ENCODE peak calls at places on chromosomes 11 and 22, in five cellular contexts. B is colonic mucosa, O is BE2C, C is MM.1S, X is AG10803. A is an unnamed sample.

GRCh38 chr11:69999721-70000120 is 78.4 kb upstream of the ANO1 start:
- DNase-seq in B (no peak), O (no peak), C (no peak), X (no peak), A (no peak)

GRCh38 chr11:128472128-128473110 is 114.9 kb downstream of the ETS1 start:
- DNase-seq in B (no peak), O (no peak), C (peak; percentile 60), X (no peak), A (peak; percentile 56)

GRCh38 chr11:96781082-96781481 is 391.3 kb downstream of the JRKL start:
- DNase-seq in B (no peak), O (no peak), C (no peak), X (no peak), A (no peak)

GRCh38 chr22:23237201-23237798 is 57.0 kb downstream of the BCR start:
- DNase-seq in B (no peak), O (peak; percentile 50), C (peak; percentile 41), X (no peak), A (no peak)

GRCh38 chr11:73759520-73760065 is 1.3 kb downstream of the RAB6A start:
- DNase-seq in B (no peak), O (no peak), C (no peak), X (peak; percentile 44), A (no peak)

GRCh38 chr22:36467946-36468345 is 13.5 kb downstream of the TXN2 start:
- DNase-seq in B (no peak), O (no peak), C (peak; percentile 64), X (peak; percentile 93), A (no peak)

GRCh38 chr11:10398525-10398924 is 56.5 kb upstream of the AMPD3 start:
- DNase-seq in B (no peak), O (no peak), C (no peak), X (no peak), A (no peak)

GRCh38 chr11:70482529-70482917 is 84.2 kb downstream of the CTTN start:
- DNase-seq in B (no peak), O (no peak), C (no peak), X (no peak), A (no peak)

GRCh38 chr11:119635041-119635745 is 93.8 kb downstream of the NECTIN1 start:
- DNase-seq in B (no peak), O (no peak), C (no peak), X (no peak), A (no peak)

GRCh38 chr11:86069408-86070086 is 663 bp upstream of the PICALM start:
- DNase-seq in B (peak; percentile 43), O (no peak), C (no peak), X (peak; percentile 97), A (peak; percentile 52)

GRCh38 chr11:117950999-117951961 is 22.1 kb upstream of the TMPRSS13 start:
- DNase-seq in B (no peak), O (no peak), C (no peak), X (no peak), A (peak; percentile 24)

GRCh38 chr11:116446542-116446941 is 326.2 kb downstream of the BUD13 start:
- DNase-seq in B (no peak), O (no peak), C (no peak), X (no peak), A (no peak)

GRCh38 chr22:43923631-43924548 is at the start of gene PNPLA3:
- DNase-seq in B (peak; percentile 93), O (peak; percentile 99), C (no peak), X (peak; percentile 80), A (peak; percentile 92)
- TF ChIP-seq CTCF in B (no peak), O (no peak), C (no peak), X (peak; percentile 24), A (no peak)

DNA sequence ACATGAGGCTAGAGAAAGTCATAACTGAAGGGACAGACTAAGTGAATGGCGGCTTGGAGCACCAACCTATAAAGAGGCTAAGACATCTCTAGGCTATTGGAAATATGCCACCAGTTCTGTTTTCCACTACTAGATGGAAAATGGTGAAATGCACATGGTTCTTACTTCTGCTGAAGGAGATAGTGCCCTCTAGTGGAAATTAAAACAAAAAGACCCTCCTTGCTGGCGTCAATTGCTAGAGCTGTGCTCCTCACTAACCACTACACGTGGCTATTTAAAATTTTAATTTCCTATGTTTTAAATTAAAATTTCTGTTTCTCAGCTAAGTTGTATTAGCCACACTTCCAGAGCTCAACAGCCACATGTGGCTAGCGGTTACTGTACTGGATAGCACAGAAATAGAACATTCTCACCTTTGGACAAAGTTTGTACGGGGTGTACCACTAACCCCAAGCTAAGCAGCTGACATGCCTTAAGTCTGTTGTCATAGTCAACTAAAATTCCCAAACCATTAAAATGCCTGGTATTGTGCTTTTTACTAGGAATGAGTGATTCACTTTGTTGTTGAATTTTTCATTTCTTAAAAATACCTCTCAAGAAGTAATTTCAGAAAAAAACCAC is 34.1 kb upstream of the CALCA start:
- DNase-seq in B (no peak), O (no peak), C (peak; percentile 58), X (peak; percentile 48), A (peak; percentile 18)
- TF ChIP-seq CTCF in B (peak; percentile 32), O (peak; percentile 52), C (peak; percentile 65), X (peak; percentile 50), A (no peak)

GRCh38 chr11:1454576-1454975 is 32.0 kb downstream of the MOB2 start:
- DNase-seq in B (no peak), O (no peak), C (no peak), X (no peak), A (no peak)

GRCh38 chr11:1451781-1452470 is 34.7 kb downstream of the MOB2 start:
- DNase-seq in B (no peak), O (no peak), C (no peak), X (no peak), A (no peak)

GRCh38 chr11:1452744-1453143 is 33.8 kb downstream of the MOB2 start:
- DNase-seq in B (no peak), O (no peak), C (no peak), X (no peak), A (no peak)

GRCh38 chr11:1455032-1455762 is 31.4 kb downstream of the MOB2 start:
- DNase-seq in B (no peak), O (no peak), C (no peak), X (no peak), A (no peak)

DNA sequence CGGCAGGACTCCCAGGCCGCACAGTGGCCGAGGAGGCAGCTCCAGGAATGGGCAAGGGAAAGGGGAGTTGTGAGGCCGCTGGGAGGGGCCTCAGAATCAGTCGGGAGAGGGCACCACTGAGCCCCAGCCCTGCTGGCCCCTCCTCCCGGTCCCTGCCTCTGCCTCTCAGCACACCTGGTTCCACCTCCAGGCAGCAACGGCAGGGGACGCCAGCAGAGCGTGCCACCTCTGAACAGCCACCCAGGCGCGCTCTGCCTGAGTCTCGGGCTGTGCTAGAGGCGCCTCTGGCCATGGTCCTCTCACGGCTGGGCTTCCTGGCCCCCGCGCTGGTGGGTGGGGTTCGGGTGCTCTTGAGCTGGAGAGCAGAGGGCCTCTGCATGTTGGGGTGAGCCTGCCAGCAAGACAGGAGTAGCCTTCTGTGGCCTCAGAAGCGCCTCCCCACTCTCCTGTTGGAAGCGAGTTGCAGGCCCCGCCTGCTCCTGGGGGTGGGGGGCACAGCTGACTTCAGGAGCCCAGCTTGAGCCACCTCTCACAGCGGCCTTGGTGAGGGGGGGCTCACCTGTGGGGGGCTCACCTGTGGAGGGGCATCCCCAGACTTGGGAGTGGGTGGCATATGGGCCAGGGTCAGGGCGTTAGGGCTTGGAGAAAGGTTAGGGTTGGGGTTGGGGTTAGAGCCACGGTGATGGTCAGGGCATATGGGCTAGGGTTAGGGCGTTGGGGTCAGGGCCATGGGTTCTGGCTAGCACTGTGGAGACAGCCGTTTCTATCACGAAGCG is 32.8 kb downstream of the MOB2 start:
- DNase-seq in B (peak; percentile 69), O (no peak), C (peak; percentile 39), X (no peak), A (peak; percentile 87)
- TF ChIP-seq CTCF in B (no peak), O (no peak), C (peak; percentile 52), X (no peak), A (peak; percentile 35)

GRCh38 chr11:1573077-1573846 is 1.2 kb upstream of the DUSP8 start:
- DNase-seq in B (peak; percentile 67), O (no peak), C (no peak), X (no peak), A (peak; percentile 24)

GRCh38 chr11:1573847-1574255 is 1.8 kb upstream of the DUSP8 start:
- DNase-seq in B (no peak), O (no peak), C (no peak), X (no peak), A (peak; percentile 41)

GRCh38 chr11:1572200-1573076 is at the start of gene DUSP8:
- DNase-seq in B (peak; percentile 94), O (peak; percentile 87), C (peak; percentile 71), X (peak; percentile 67), A (peak; percentile 97)

GRCh38 chr11:1576825-1577224 is 4.8 kb upstream of the DUSP8 start:
- DNase-seq in B (no peak), O (no peak), C (no peak), X (no peak), A (no peak)

GRCh38 chr11:1574256-1575242 is 2.5 kb upstream of the DUSP8 start:
- DNase-seq in B (peak; percentile 82), O (peak; percentile 44), C (peak; percentile 58), X (peak; percentile 37), A (peak; percentile 82)
- TF ChIP-seq CTCF in B (peak; percentile 60), O (peak; percentile 48), C (peak; percentile 54), X (peak; percentile 50), A (peak; percentile 97)

DNA sequence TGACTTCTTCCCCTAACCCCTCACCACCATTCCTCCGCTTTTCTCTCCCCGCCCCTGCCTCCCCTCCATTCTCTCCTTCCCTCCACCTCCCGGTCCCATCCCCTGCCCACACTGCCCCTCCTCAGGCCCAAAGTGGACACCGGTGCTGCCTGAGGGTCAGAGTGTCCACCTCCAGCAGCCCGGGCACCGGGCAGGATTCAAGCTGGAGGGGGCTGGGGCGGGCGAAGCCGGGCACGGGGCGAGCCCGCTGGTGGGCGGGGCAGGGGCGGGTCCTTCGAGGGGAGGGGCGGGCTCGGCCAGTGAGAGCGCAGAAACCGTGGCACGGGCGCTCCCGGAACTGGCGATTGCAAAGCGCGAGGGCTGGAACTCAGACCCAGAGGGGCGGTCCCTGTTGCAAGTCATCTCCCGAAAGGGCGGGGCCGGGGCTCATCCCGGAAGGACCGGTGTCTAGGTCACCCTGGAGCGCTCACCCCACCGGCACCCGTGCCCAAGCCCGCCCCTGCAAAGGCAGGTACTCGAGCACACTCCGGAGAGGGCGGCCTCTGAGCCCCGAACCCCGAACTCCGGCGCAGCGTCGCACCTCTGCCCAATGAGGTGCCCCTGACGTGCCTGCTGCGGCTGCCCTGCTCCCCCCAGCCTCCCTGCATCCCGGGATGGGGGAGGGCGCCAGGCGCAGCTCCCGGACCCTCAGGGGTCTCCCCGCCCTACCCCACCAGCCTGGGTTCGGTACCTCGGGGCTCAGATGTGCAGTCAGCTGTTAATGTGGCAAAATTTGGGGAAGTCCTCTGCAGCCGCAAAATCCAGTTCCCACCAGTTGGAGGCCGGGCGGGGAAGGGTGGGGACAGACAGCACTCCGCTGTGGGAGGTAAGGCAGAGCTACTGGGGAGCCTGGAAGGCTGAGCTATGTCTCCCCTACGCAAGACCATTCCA is 16.5 kb upstream of the CDKN1C start:
- DNase-seq in B (peak; percentile 99), O (peak; percentile 88), C (peak; percentile 98), X (peak; percentile 89), A (peak; percentile 99)
- TF ChIP-seq CTCF in B (no peak), O (no peak), C (no peak), X (no peak), A (no peak)

GRCh38 chr22:38733329-38734202 is 22.2 kb downstream of the SUN2 start:
- DNase-seq in B (peak; percentile 76), O (peak; percentile 76), C (peak; percentile 19), X (peak; percentile 23), A (peak; percentile 77)
- TF ChIP-seq CTCF in B (peak; percentile 77), O (peak; percentile 91), C (peak; percentile 75), X (peak; percentile 60), A (peak; percentile 57)